ENCODE peak calls at places on chromosomes 7 and 10, in four cellular contexts. One of them, this sample, is unnamed.

GRCh38 chr10:26303366-26303765 is 86.8 kb downstream of the GAD2 start:
- DNase-seq in CD4-positive, alpha-beta T cell: no peak
- DNase-seq in neural crest cell: no peak
- DNase-seq in fibroblast of the aortic adventitia: no peak
- DNase-seq in this sample: no peak

GRCh38 chr10:132452216-132452650 is 55.2 kb downstream of the PWWP2B start:
- DNase-seq in CD4-positive, alpha-beta T cell: no peak
- DNase-seq in neural crest cell: no peak
- DNase-seq in fibroblast of the aortic adventitia: no peak
- DNase-seq in this sample: no peak

GRCh38 chr10:101041252-101041761 is 10.3 kb downstream of the SFXN3 start:
- DNase-seq in CD4-positive, alpha-beta T cell: peak
- DNase-seq in neural crest cell: peak
- DNase-seq in fibroblast of the aortic adventitia: peak
- DNase-seq in this sample: peak

GRCh38 chr7:155167706-155168365 is 97.7 kb downstream of the HTR5A start:
- DNase-seq in CD4-positive, alpha-beta T cell: no peak
- DNase-seq in neural crest cell: no peak
- DNase-seq in fibroblast of the aortic adventitia: no peak
- DNase-seq in this sample: no peak

GRCh38 chr7:151249034-151249731 is 689 bp upstream of the SMARCD3 start:
- DNase-seq in CD4-positive, alpha-beta T cell: peak
- DNase-seq in neural crest cell: peak
- DNase-seq in fibroblast of the aortic adventitia: peak
- DNase-seq in this sample: peak

GRCh38 chr10:3906511-3907111 is 121.6 kb upstream of the KLF6 start:
- DNase-seq in CD4-positive, alpha-beta T cell: no peak
- DNase-seq in neural crest cell: no peak
- DNase-seq in fibroblast of the aortic adventitia: no peak
- DNase-seq in this sample: no peak

GRCh38 chr10:97215619-97216018 is 29.9 kb upstream of the SLIT1 start:
- DNase-seq in CD4-positive, alpha-beta T cell: no peak
- DNase-seq in neural crest cell: no peak
- DNase-seq in fibroblast of the aortic adventitia: no peak
- DNase-seq in this sample: no peak

GRCh38 chr7:43879477-43879876 is 10.2 kb upstream of the MRPS24 start:
- DNase-seq in CD4-positive, alpha-beta T cell: no peak
- DNase-seq in neural crest cell: no peak
- DNase-seq in fibroblast of the aortic adventitia: peak
- DNase-seq in this sample: no peak

GRCh38 chr10:113880236-113880635 is 25.8 kb downstream of the NHLRC2 start:
- DNase-seq in CD4-positive, alpha-beta T cell: no peak
- DNase-seq in neural crest cell: no peak
- DNase-seq in fibroblast of the aortic adventitia: peak
- DNase-seq in this sample: no peak

GRCh38 chr7:158252081-158252836 is 335.4 kb downstream of the PTPRN2 start:
- DNase-seq in CD4-positive, alpha-beta T cell: no peak
- DNase-seq in neural crest cell: no peak
- DNase-seq in fibroblast of the aortic adventitia: no peak
- DNase-seq in this sample: no peak

GRCh38 chr7:20331912-20332317 is 1.2 kb downstream of the ITGB8 start:
- DNase-seq in CD4-positive, alpha-beta T cell: no peak
- DNase-seq in neural crest cell: no peak
- DNase-seq in fibroblast of the aortic adventitia: no peak
- DNase-seq in this sample: peak

GRCh38 chr10:26503911-26504310 is 65.8 kb downstream of the APBB1IP start:
- DNase-seq in CD4-positive, alpha-beta T cell: peak
- DNase-seq in neural crest cell: no peak
- DNase-seq in fibroblast of the aortic adventitia: no peak
- DNase-seq in this sample: peak

GRCh38 chr7:107138696-107139420 is 29.9 kb upstream of the HBP1 start:
- DNase-seq in CD4-positive, alpha-beta T cell: no peak
- DNase-seq in neural crest cell: no peak
- DNase-seq in fibroblast of the aortic adventitia: no peak
- DNase-seq in this sample: peak

GRCh38 chr7:99606531-99606930 is 8.5 kb downstream of the TMEM225B start:
- DNase-seq in CD4-positive, alpha-beta T cell: no peak
- DNase-seq in neural crest cell: no peak
- DNase-seq in fibroblast of the aortic adventitia: no peak
- DNase-seq in this sample: no peak

GRCh38 chr7:99599836-99600235 is 1.8 kb downstream of the TMEM225B start:
- DNase-seq in CD4-positive, alpha-beta T cell: no peak
- DNase-seq in neural crest cell: no peak
- DNase-seq in fibroblast of the aortic adventitia: no peak
- DNase-seq in this sample: no peak

GRCh38 chr7:99597762-99598501 is at the start of gene TMEM225B:
- DNase-seq in CD4-positive, alpha-beta T cell: no peak
- DNase-seq in neural crest cell: no peak
- DNase-seq in fibroblast of the aortic adventitia: no peak
- DNase-seq in this sample: no peak

GRCh38 chr7:99605527-99605926 is 7.5 kb downstream of the TMEM225B start:
- DNase-seq in CD4-positive, alpha-beta T cell: no peak
- DNase-seq in neural crest cell: no peak
- DNase-seq in fibroblast of the aortic adventitia: no peak
- DNase-seq in this sample: no peak

DNA sequence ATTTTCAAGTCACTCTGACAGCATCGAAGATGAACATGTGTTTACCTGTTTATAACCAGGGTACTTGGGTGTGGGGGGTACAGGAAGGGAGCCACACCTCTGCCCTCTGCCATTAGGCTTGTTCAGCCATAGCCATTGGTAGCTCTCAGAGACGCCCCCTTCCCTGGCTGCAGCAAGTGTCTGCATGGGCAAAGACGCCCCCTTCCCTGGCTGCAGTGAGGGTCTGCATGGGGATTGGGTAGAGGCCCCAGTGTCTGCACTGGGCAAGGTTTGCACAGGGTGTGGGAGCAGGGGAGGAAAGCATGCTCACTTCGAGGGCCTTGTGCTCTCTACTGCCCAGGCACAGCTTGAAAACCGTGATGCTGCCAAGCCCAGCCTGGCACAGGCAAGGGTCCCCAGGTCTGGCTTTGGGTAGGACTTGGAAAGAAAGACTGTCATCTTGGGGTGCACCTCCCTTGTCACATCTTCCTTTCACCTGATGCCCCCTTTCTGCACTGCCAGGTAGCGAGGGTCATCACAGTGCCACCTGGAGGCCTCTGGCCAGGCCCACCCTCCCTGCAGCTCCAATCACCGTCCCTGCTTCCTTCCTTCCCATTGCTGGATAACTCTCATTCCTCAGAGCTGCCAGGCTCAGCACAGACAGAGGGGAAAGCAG is 3.7 kb downstream of the TMEM225B start:
- DNase-seq in CD4-positive, alpha-beta T cell: no peak
- DNase-seq in neural crest cell: no peak
- DNase-seq in fibroblast of the aortic adventitia: no peak
- DNase-seq in this sample: no peak
- TF ChIP-seq CTCF in CD4-positive, alpha-beta T cell: no peak
- TF ChIP-seq CTCF in neural crest cell: no peak
- TF ChIP-seq CTCF in fibroblast of the aortic adventitia: no peak
- TF ChIP-seq CTCF in this sample: peak

GRCh38 chr10:50367732-50368131 is 116.4 kb upstream of the ASAH2 start:
- DNase-seq in CD4-positive, alpha-beta T cell: no peak
- DNase-seq in neural crest cell: peak
- DNase-seq in fibroblast of the aortic adventitia: peak
- DNase-seq in this sample: peak
- TF ChIP-seq CTCF in CD4-positive, alpha-beta T cell: peak
- TF ChIP-seq CTCF in neural crest cell: peak
- TF ChIP-seq CTCF in fibroblast of the aortic adventitia: peak
- TF ChIP-seq CTCF in this sample: no peak

DNA sequence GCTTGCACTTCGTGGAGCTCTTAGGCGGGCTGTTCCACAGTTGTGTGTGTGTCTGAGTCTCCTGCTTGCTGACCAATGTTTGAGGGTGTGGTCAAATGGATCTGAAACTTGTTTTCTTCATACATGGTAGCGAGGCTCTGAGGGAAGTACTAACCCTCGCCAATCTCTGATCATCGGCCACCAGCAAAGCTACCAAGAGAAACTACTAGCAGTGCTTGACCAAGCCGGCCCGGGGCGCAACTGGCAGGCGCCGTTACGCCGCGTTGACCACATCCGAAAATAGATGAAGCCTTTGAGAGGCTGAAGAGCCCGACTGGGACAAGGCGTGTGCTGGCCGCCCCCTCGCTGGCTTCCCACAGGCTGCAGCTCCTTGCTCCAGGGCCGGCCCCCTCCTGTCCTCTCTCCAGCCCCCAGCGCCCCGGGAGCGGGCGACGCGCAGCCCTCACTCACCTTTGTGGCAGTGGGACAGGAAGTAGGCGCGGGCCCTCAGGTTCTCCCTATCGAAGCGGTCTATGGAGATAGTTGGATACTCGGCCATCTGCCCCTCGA is 370 bp downstream of the DCLRE1C start:
- DNase-seq in CD4-positive, alpha-beta T cell: no peak
- DNase-seq in neural crest cell: no peak
- DNase-seq in fibroblast of the aortic adventitia: peak
- DNase-seq in this sample: no peak
- TF ChIP-seq CTCF in CD4-positive, alpha-beta T cell: no peak
- TF ChIP-seq CTCF in neural crest cell: no peak
- TF ChIP-seq CTCF in fibroblast of the aortic adventitia: peak
- TF ChIP-seq CTCF in this sample: no peak

DNA sequence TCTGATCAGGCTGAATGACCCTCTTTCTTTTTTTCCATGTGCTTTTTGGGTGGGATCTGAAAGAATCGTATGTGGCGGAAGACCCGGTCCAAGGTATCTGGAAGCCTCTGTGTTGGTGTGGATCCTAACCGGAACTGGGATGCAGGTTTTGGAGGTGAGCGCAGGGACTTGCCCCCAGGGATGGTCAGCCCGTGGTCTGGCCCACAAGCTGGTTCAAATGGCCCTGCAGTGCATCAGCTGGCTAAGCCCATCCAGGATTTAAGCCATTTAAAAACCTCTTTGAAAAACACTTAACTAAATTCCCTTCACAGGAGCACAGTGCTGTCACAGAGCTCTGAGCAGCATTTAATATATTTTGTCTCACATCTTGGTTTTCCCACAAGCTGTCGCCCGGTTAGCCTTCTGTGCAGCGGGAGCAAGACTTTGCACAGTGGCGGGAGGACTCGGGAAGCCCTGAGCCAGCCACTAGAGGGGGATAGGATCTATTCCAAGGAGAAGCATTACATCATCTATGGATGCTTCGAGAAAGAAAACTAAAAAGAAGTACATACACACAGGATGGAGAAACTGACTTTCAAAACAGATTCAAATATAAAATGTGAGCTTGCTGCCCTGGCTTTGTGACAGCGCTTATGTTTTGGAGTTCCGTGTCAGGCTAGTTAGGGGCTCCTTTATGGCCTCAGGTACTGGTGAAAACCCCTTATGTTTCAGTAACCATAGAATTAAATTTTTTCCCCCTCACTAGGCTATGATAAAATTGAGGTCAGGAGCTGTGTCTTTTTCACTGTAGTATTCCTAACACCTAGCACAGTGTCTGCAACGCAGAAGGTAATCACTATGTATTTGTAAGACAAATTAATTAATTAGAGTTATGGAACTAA is 11.3 kb downstream of the CPA2 start:
- DNase-seq in CD4-positive, alpha-beta T cell: no peak
- DNase-seq in neural crest cell: peak
- DNase-seq in fibroblast of the aortic adventitia: peak
- DNase-seq in this sample: peak
- TF ChIP-seq CTCF in CD4-positive, alpha-beta T cell: no peak
- TF ChIP-seq CTCF in neural crest cell: peak
- TF ChIP-seq CTCF in fibroblast of the aortic adventitia: peak
- TF ChIP-seq CTCF in this sample: peak

GRCh38 chr7:84697506-84697905 is 489.4 kb downstream of the SEMA3D start:
- DNase-seq in CD4-positive, alpha-beta T cell: no peak
- DNase-seq in neural crest cell: no peak
- DNase-seq in fibroblast of the aortic adventitia: peak
- DNase-seq in this sample: no peak

GRCh38 chr7:84688671-84689070 is 494.1 kb upstream of the SEMA3A start:
- DNase-seq in CD4-positive, alpha-beta T cell: no peak
- DNase-seq in neural crest cell: no peak
- DNase-seq in fibroblast of the aortic adventitia: peak
- DNase-seq in this sample: no peak

DNA sequence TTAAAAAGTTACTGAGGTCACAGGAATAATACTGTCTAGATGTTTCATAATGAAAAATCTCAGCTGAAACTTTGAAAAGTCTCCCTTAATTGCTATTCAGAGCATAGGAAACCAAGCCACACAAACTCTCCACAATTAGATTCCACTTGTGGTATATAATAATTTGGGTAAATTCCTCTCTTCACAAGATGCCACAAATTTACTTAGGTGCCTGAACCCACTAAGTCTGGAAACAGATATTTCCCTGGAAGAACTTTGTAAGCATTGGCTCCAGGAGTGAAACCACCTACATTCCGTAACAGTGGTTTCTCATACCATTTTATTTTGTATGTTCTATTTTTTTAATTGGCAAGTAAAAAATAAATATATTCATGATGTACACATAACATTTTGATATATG is 493.4 kb downstream of the SEMA3D start:
- DNase-seq in CD4-positive, alpha-beta T cell: no peak
- DNase-seq in neural crest cell: no peak
- DNase-seq in fibroblast of the aortic adventitia: no peak
- DNase-seq in this sample: no peak
- TF ChIP-seq CTCF in CD4-positive, alpha-beta T cell: no peak
- TF ChIP-seq CTCF in neural crest cell: no peak
- TF ChIP-seq CTCF in fibroblast of the aortic adventitia: no peak
- TF ChIP-seq CTCF in this sample: no peak

GRCh38 chr10:64286533-64286932 is 765.3 kb downstream of the REEP3 start:
- DNase-seq in CD4-positive, alpha-beta T cell: no peak
- DNase-seq in neural crest cell: no peak
- DNase-seq in fibroblast of the aortic adventitia: no peak
- DNase-seq in this sample: no peak
- TF ChIP-seq CTCF in CD4-positive, alpha-beta T cell: no peak
- TF ChIP-seq CTCF in neural crest cell: no peak
- TF ChIP-seq CTCF in fibroblast of the aortic adventitia: no peak
- TF ChIP-seq CTCF in this sample: no peak

GRCh38 chr7:101815826-101816488 is 1.5 kb upstream of the CUX1 start:
- DNase-seq in CD4-positive, alpha-beta T cell: peak
- DNase-seq in neural crest cell: peak
- DNase-seq in fibroblast of the aortic adventitia: peak
- DNase-seq in this sample: peak
- TF ChIP-seq CTCF in CD4-positive, alpha-beta T cell: no peak
- TF ChIP-seq CTCF in neural crest cell: peak
- TF ChIP-seq CTCF in fibroblast of the aortic adventitia: peak
- TF ChIP-seq CTCF in this sample: peak

GRCh38 chr10:19719320-19719719 is 96.9 kb upstream of the PLXDC2 start:
- DNase-seq in CD4-positive, alpha-beta T cell: no peak
- DNase-seq in neural crest cell: no peak
- DNase-seq in fibroblast of the aortic adventitia: peak
- DNase-seq in this sample: no peak

GRCh38 chr10:19710600-19710999 is 105.6 kb upstream of the PLXDC2 start:
- DNase-seq in CD4-positive, alpha-beta T cell: no peak
- DNase-seq in neural crest cell: no peak
- DNase-seq in fibroblast of the aortic adventitia: no peak
- DNase-seq in this sample: no peak

GRCh38 chr10:19713800-19714525 is 102.3 kb upstream of the PLXDC2 start:
- DNase-seq in CD4-positive, alpha-beta T cell: no peak
- DNase-seq in neural crest cell: no peak
- DNase-seq in fibroblast of the aortic adventitia: no peak
- DNase-seq in this sample: no peak
- TF ChIP-seq CTCF in CD4-positive, alpha-beta T cell: no peak
- TF ChIP-seq CTCF in neural crest cell: no peak
- TF ChIP-seq CTCF in fibroblast of the aortic adventitia: no peak
- TF ChIP-seq CTCF in this sample: peak

GRCh38 chr10:91479583-91479982 is 69.4 kb downstream of the HECTD2 start:
- DNase-seq in CD4-positive, alpha-beta T cell: no peak
- DNase-seq in neural crest cell: no peak
- DNase-seq in fibroblast of the aortic adventitia: peak
- DNase-seq in this sample: no peak
- TF ChIP-seq CTCF in CD4-positive, alpha-beta T cell: no peak
- TF ChIP-seq CTCF in neural crest cell: no peak
- TF ChIP-seq CTCF in fibroblast of the aortic adventitia: no peak
- TF ChIP-seq CTCF in this sample: no peak

This sample was measured in WERI-Rb-1.